ENCODE peak calls at places on chromosome 6, in seven cellular contexts. One of them, this sample, is unnamed. For H3K36me3, the result is how much of the 10 kb centered on the place peaks cover.

GRCh38 chr6:89411269-89412070 is 603 bp downstream of the RRAGD start:
- DNase-seq in stomach: peak
- DNase-seq in endodermal cell: peak
- DNase-seq in BJ: no peak
- DNase-seq in transverse colon: peak
- DNase-seq in brain microvascular endothelial cell: no peak
- DNase-seq in CD8-positive, alpha-beta T cell: peak
- DNase-seq in this sample: peak

GRCh38 chr6:13135152-13135551 is 193.2 kb downstream of the TBC1D7 start:
- DNase-seq in CD8-positive, alpha-beta T cell: no peak
- DNase-seq in endodermal cell: peak
- DNase-seq in stomach: no peak
- DNase-seq in transverse colon: no peak
- DNase-seq in BJ: no peak
- DNase-seq in brain microvascular endothelial cell: no peak
- DNase-seq in this sample: no peak

GRCh38 chr6:116444092-116444491 is 17.1 kb upstream of the CALHM6 start:
- DNase-seq in stomach: no peak
- DNase-seq in transverse colon: no peak
- DNase-seq in CD8-positive, alpha-beta T cell: no peak
- DNase-seq in BJ: no peak
- DNase-seq in brain microvascular endothelial cell: peak
- DNase-seq in endodermal cell: no peak
- DNase-seq in this sample: no peak

GRCh38 chr6:134539865-134540323 is 222.0 kb upstream of the SGK1 start:
- DNase-seq in transverse colon: no peak
- DNase-seq in BJ: no peak
- DNase-seq in CD8-positive, alpha-beta T cell: no peak
- DNase-seq in stomach: no peak
- DNase-seq in endodermal cell: no peak
- DNase-seq in brain microvascular endothelial cell: no peak
- DNase-seq in this sample: no peak

GRCh38 chr6:28587011-28587745 is 61.5 kb downstream of the GPX5 start:
- DNase-seq in transverse colon: peak
- DNase-seq in stomach: peak
- DNase-seq in endodermal cell: peak
- DNase-seq in BJ: no peak
- DNase-seq in brain microvascular endothelial cell: peak
- DNase-seq in CD8-positive, alpha-beta T cell: peak
- DNase-seq in this sample: peak

GRCh38 chr6:17341117-17341805 is 52.1 kb upstream of the CAP2 start:
- DNase-seq in CD8-positive, alpha-beta T cell: no peak
- DNase-seq in brain microvascular endothelial cell: no peak
- DNase-seq in transverse colon: no peak
- DNase-seq in endodermal cell: no peak
- DNase-seq in stomach: no peak
- DNase-seq in BJ: no peak
- DNase-seq in this sample: no peak

GRCh38 chr6:139852067-139852466 is 477.6 kb upstream of the CITED2 start:
- DNase-seq in stomach: no peak
- DNase-seq in CD8-positive, alpha-beta T cell: no peak
- DNase-seq in endodermal cell: no peak
- DNase-seq in transverse colon: no peak
- DNase-seq in brain microvascular endothelial cell: no peak
- DNase-seq in BJ: no peak
- DNase-seq in this sample: no peak

GRCh38 chr6:34145161-34146020 is 496 bp downstream of the GRM4 start:
- DNase-seq in endodermal cell: peak
- DNase-seq in BJ: no peak
- DNase-seq in transverse colon: no peak
- DNase-seq in brain microvascular endothelial cell: peak
- DNase-seq in CD8-positive, alpha-beta T cell: peak
- DNase-seq in stomach: no peak
- DNase-seq in this sample: no peak

GRCh38 chr6:25639653-25640052 is 12.4 kb upstream of the SCGN start:
- DNase-seq in endodermal cell: no peak
- DNase-seq in CD8-positive, alpha-beta T cell: no peak
- DNase-seq in BJ: no peak
- DNase-seq in stomach: no peak
- DNase-seq in brain microvascular endothelial cell: no peak
- DNase-seq in transverse colon: no peak
- DNase-seq in this sample: no peak

GRCh38 chr6:158286413-158286812 is 25.9 kb upstream of the TULP4 start:
- DNase-seq in stomach: no peak
- DNase-seq in endodermal cell: no peak
- DNase-seq in BJ: peak
- DNase-seq in brain microvascular endothelial cell: peak
- DNase-seq in CD8-positive, alpha-beta T cell: no peak
- DNase-seq in transverse colon: no peak
- DNase-seq in this sample: no peak

GRCh38 chr6:69861986-69862385 is 4.4 kb upstream of the COL19A1 start:
- DNase-seq in endodermal cell: peak
- DNase-seq in brain microvascular endothelial cell: no peak
- DNase-seq in transverse colon: no peak
- DNase-seq in BJ: no peak
- DNase-seq in stomach: no peak
- DNase-seq in CD8-positive, alpha-beta T cell: no peak
- DNase-seq in this sample: no peak

GRCh38 chr6:63997217-63997616 is 361.6 kb downstream of the PHF3 start:
- DNase-seq in CD8-positive, alpha-beta T cell: no peak
- DNase-seq in BJ: no peak
- DNase-seq in stomach: no peak
- DNase-seq in transverse colon: no peak
- DNase-seq in brain microvascular endothelial cell: no peak
- DNase-seq in endodermal cell: no peak
- DNase-seq in this sample: no peak

GRCh38 chr6:127247114-127248096 is 19.3 kb upstream of the RNF146 start:
- DNase-seq in endodermal cell: no peak
- DNase-seq in transverse colon: no peak
- DNase-seq in BJ: no peak
- DNase-seq in CD8-positive, alpha-beta T cell: no peak
- DNase-seq in brain microvascular endothelial cell: no peak
- DNase-seq in stomach: no peak
- DNase-seq in this sample: no peak

GRCh38 chr6:56620229-56620868 is 22.3 kb downstream of the DST start:
- DNase-seq in CD8-positive, alpha-beta T cell: no peak
- DNase-seq in brain microvascular endothelial cell: no peak
- DNase-seq in endodermal cell: no peak
- DNase-seq in BJ: no peak
- DNase-seq in stomach: no peak
- DNase-seq in transverse colon: no peak
- DNase-seq in this sample: no peak
- H3K36me3 ChIP-seq in CD8-positive, alpha-beta T cell: under half
- H3K36me3 ChIP-seq in brain microvascular endothelial cell: half or more
- H3K36me3 ChIP-seq in endodermal cell: half or more
- H3K36me3 ChIP-seq in BJ: under half
- H3K36me3 ChIP-seq in stomach: half or more
- H3K36me3 ChIP-seq in transverse colon: under half
- H3K36me3 ChIP-seq in this sample: under half

GRCh38 chr6:57033228-57033627 is 13.3 kb upstream of the KIAA1586 start:
- DNase-seq in brain microvascular endothelial cell: no peak
- DNase-seq in BJ: no peak
- DNase-seq in endodermal cell: no peak
- DNase-seq in transverse colon: no peak
- DNase-seq in stomach: no peak
- DNase-seq in CD8-positive, alpha-beta T cell: no peak
- DNase-seq in this sample: no peak

GRCh38 chr6:57040011-57040410 is 6.5 kb upstream of the KIAA1586 start:
- DNase-seq in transverse colon: no peak
- DNase-seq in endodermal cell: peak
- DNase-seq in brain microvascular endothelial cell: no peak
- DNase-seq in CD8-positive, alpha-beta T cell: no peak
- DNase-seq in stomach: no peak
- DNase-seq in BJ: no peak
- DNase-seq in this sample: no peak

GRCh38 chr6:57035549-57035948 is 10.9 kb upstream of the KIAA1586 start:
- DNase-seq in CD8-positive, alpha-beta T cell: no peak
- DNase-seq in stomach: no peak
- DNase-seq in transverse colon: no peak
- DNase-seq in BJ: no peak
- DNase-seq in brain microvascular endothelial cell: no peak
- DNase-seq in endodermal cell: no peak
- DNase-seq in this sample: no peak

GRCh38 chr6:57044568-57044967 is 1.9 kb upstream of the KIAA1586 start:
- DNase-seq in endodermal cell: no peak
- DNase-seq in CD8-positive, alpha-beta T cell: no peak
- DNase-seq in brain microvascular endothelial cell: no peak
- DNase-seq in BJ: no peak
- DNase-seq in stomach: no peak
- DNase-seq in transverse colon: no peak
- DNase-seq in this sample: no peak

DNA sequence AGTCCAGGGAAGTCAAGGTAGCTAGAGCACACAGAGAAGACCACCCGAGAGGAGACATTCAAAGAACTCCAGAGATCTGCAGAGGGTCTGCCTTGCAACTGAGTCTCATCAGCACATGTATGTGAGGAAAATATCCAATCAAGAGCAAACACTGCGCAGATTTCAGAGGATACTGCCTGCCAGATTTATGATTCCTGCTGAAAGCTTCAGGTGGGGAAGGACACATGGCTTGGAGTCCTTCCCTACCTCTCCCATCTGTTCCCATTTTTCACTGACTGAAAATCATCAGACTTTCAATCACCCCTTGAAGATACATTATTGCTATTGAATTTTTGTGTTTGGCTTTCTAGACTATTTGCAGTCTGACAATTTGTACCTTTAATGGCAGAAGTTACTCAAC is 7.6 kb upstream of the KIAA1586 start:
- DNase-seq in brain microvascular endothelial cell: no peak
- DNase-seq in stomach: no peak
- DNase-seq in BJ: no peak
- DNase-seq in endodermal cell: no peak
- DNase-seq in CD8-positive, alpha-beta T cell: no peak
- DNase-seq in transverse colon: no peak
- DNase-seq in this sample: no peak
- TF ChIP-seq CTCF in brain microvascular endothelial cell: no peak
- TF ChIP-seq CTCF in stomach: no peak
- TF ChIP-seq CTCF in BJ: no peak
- TF ChIP-seq CTCF in endodermal cell: no peak
- TF ChIP-seq CTCF in CD8-positive, alpha-beta T cell: no peak
- TF ChIP-seq CTCF in transverse colon: no peak
- TF ChIP-seq CTCF in this sample: no peak

DNA sequence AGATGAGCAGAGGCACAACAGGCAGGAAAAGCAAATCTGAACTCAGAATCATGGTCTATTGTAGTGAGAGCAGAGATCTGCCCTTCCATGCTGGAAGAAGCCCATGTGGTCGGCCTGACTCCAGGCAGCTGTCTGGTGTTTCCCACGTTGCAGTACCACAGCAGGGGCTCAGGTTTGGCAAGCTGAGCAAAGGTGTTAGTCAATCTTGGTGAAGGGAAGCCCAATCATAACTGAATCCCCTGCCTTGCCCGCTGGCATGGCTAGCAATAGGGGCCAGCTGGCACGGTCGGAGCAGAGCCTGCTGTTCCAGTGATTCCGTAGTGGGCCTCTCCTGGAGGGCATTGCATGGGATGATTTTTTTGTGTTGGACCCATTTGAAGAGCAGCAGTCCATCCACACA is 17.8 kb upstream of the CCR6 start:
- DNase-seq in endodermal cell: peak
- DNase-seq in CD8-positive, alpha-beta T cell: no peak
- DNase-seq in stomach: no peak
- DNase-seq in brain microvascular endothelial cell: no peak
- DNase-seq in BJ: no peak
- DNase-seq in transverse colon: no peak
- DNase-seq in this sample: no peak
- H3K4me3 ChIP-seq in endodermal cell: no peak
- H3K4me3 ChIP-seq in CD8-positive, alpha-beta T cell: no peak
- H3K4me3 ChIP-seq in stomach: no peak
- H3K4me3 ChIP-seq in brain microvascular endothelial cell: no peak
- H3K4me3 ChIP-seq in BJ: no peak
- H3K4me3 ChIP-seq in transverse colon: no peak
- H3K4me3 ChIP-seq in this sample: no peak

GRCh38 chr6:83708970-83709747 is at the start of gene SNAP91:
- DNase-seq in transverse colon: no peak
- DNase-seq in brain microvascular endothelial cell: no peak
- DNase-seq in stomach: no peak
- DNase-seq in BJ: no peak
- DNase-seq in endodermal cell: peak
- DNase-seq in CD8-positive, alpha-beta T cell: no peak
- DNase-seq in this sample: peak

GRCh38 chr6:83707829-83708545 is 914 bp downstream of the SNAP91 start:
- DNase-seq in CD8-positive, alpha-beta T cell: no peak
- DNase-seq in endodermal cell: peak
- DNase-seq in stomach: no peak
- DNase-seq in transverse colon: no peak
- DNase-seq in brain microvascular endothelial cell: no peak
- DNase-seq in BJ: no peak
- DNase-seq in this sample: peak

GRCh38 chr6:83711958-83712357 is 3.1 kb upstream of the SNAP91 start:
- DNase-seq in CD8-positive, alpha-beta T cell: no peak
- DNase-seq in transverse colon: no peak
- DNase-seq in BJ: no peak
- DNase-seq in brain microvascular endothelial cell: no peak
- DNase-seq in stomach: no peak
- DNase-seq in endodermal cell: no peak
- DNase-seq in this sample: no peak

GRCh38 chr6:83709748-83710050 is 798 bp upstream of the SNAP91 start:
- DNase-seq in CD8-positive, alpha-beta T cell: no peak
- DNase-seq in brain microvascular endothelial cell: no peak
- DNase-seq in transverse colon: no peak
- DNase-seq in BJ: no peak
- DNase-seq in endodermal cell: no peak
- DNase-seq in stomach: no peak
- DNase-seq in this sample: no peak

GRCh38 chr6:83708546-83708969 is 343 bp downstream of the SNAP91 start:
- DNase-seq in transverse colon: no peak
- DNase-seq in endodermal cell: no peak
- DNase-seq in BJ: no peak
- DNase-seq in stomach: no peak
- DNase-seq in CD8-positive, alpha-beta T cell: no peak
- DNase-seq in brain microvascular endothelial cell: no peak
- DNase-seq in this sample: peak
- H3K36me3 ChIP-seq in transverse colon: under half
- H3K36me3 ChIP-seq in endodermal cell: under half
- H3K36me3 ChIP-seq in BJ: under half
- H3K36me3 ChIP-seq in stomach: under half
- H3K36me3 ChIP-seq in CD8-positive, alpha-beta T cell: under half
- H3K36me3 ChIP-seq in brain microvascular endothelial cell: under half
- H3K36me3 ChIP-seq in this sample: under half

GRCh38 chr6:151661509-151661908 is 146.0 kb upstream of the ESR1 start:
- DNase-seq in BJ: no peak
- DNase-seq in brain microvascular endothelial cell: no peak
- DNase-seq in CD8-positive, alpha-beta T cell: no peak
- DNase-seq in endodermal cell: no peak
- DNase-seq in transverse colon: no peak
- DNase-seq in stomach: no peak
- DNase-seq in this sample: no peak

GRCh38 chr6:151663559-151663958 is 143.9 kb upstream of the ESR1 start:
- DNase-seq in stomach: no peak
- DNase-seq in brain microvascular endothelial cell: no peak
- DNase-seq in endodermal cell: no peak
- DNase-seq in BJ: no peak
- DNase-seq in CD8-positive, alpha-beta T cell: no peak
- DNase-seq in transverse colon: no peak
- DNase-seq in this sample: no peak

GRCh38 chr6:151659212-151659611 is 148.3 kb upstream of the ESR1 start:
- DNase-seq in endodermal cell: no peak
- DNase-seq in stomach: no peak
- DNase-seq in transverse colon: no peak
- DNase-seq in BJ: no peak
- DNase-seq in CD8-positive, alpha-beta T cell: no peak
- DNase-seq in brain microvascular endothelial cell: no peak
- DNase-seq in this sample: no peak

GRCh38 chr6:151664390-151664789 is 143.1 kb upstream of the ESR1 start:
- DNase-seq in CD8-positive, alpha-beta T cell: no peak
- DNase-seq in brain microvascular endothelial cell: no peak
- DNase-seq in BJ: no peak
- DNase-seq in stomach: no peak
- DNase-seq in transverse colon: no peak
- DNase-seq in endodermal cell: no peak
- DNase-seq in this sample: no peak

GRCh38 chr6:151661928-151662327 is 145.6 kb upstream of the ESR1 start:
- DNase-seq in endodermal cell: peak
- DNase-seq in BJ: no peak
- DNase-seq in transverse colon: no peak
- DNase-seq in stomach: no peak
- DNase-seq in CD8-positive, alpha-beta T cell: no peak
- DNase-seq in brain microvascular endothelial cell: no peak
- DNase-seq in this sample: no peak
- TF ChIP-seq CTCF in endodermal cell: peak
- TF ChIP-seq CTCF in BJ: peak
- TF ChIP-seq CTCF in transverse colon: no peak
- TF ChIP-seq CTCF in stomach: no peak
- TF ChIP-seq CTCF in CD8-positive, alpha-beta T cell: no peak
- TF ChIP-seq CTCF in brain microvascular endothelial cell: peak
- TF ChIP-seq CTCF in this sample: peak

This sample was measured in GM06990.